ENCODE peak calls at places on chromosomes 12 and 14, in eight cellular contexts. O is neural progenitor cell, J is fibroblast of lung, H is PC-3, I is GM23248, K is SK-N-SH, G is endothelial cell of umbilical vein, M is keratinocyte. Y is an unnamed sample.
A peak's percentile ranks its signal among the peaks of the same experiment; 100 is the strongest.

GRCh38 chr14:53151523-53151866 is 1.6 kb downstream of the DDHD1 start:
- DNase-seq in G (no peak), O (no peak), M (no peak), I (no peak), K (no peak), H (no peak), J (no peak), Y (no peak)

GRCh38 chr12:7017870-7018349 is 366 bp downstream of the LPCAT3 start:
- DNase-seq in G (no peak), I (no peak), K (peak; percentile 81), H (peak; percentile 9), O (no peak), J (no peak), M (no peak), Y (no peak)

GRCh38 chr12:5437657-5438056 is 5.7 kb downstream of the NTF3 start:
- DNase-seq in M (no peak), O (no peak), I (no peak), G (no peak), J (no peak), H (no peak), K (no peak), Y (no peak)

GRCh38 chr12:77954156-77954555 is 123.5 kb downstream of the NAV3 start:
- DNase-seq in G (peak; percentile 31), O (no peak), H (peak; percentile 33), J (peak; percentile 54), I (peak; percentile 32), K (no peak), M (no peak), Y (no peak)

GRCh38 chr14:61555056-61555838 is 140.1 kb upstream of the HIF1A start:
- DNase-seq in I (peak; percentile 74), O (peak; percentile 0), G (no peak), H (peak; percentile 54), M (no peak), J (peak; percentile 78), K (no peak), Y (no peak)

GRCh38 chr14:24232645-24233537 is at the start of gene GMPR2:
- DNase-seq in H (no peak), O (no peak), K (peak; percentile 67), M (no peak), J (no peak), G (no peak), I (peak; percentile 54), Y (no peak)

GRCh38 chr14:71733210-71733883 is 198.9 kb upstream of the RGS6 start:
- DNase-seq in I (peak; percentile 85), J (peak; percentile 82), G (no peak), M (no peak), K (no peak), O (no peak), H (no peak), Y (no peak)

GRCh38 chr14:65073605-65074201 is 28.6 kb downstream of the MAX start:
- DNase-seq in K (no peak), J (no peak), G (no peak), H (no peak), O (no peak), I (no peak), M (no peak), Y (no peak)

GRCh38 chr12:61758661-61759060 is 501.5 kb upstream of the USP15 start:
- DNase-seq in I (peak; percentile 32), K (no peak), J (no peak), G (no peak), H (no peak), M (no peak), O (no peak), Y (no peak)

GRCh38 chr12:123498126-123498825 is 35.2 kb downstream of the RILPL1 start:
- DNase-seq in M (no peak), K (no peak), I (no peak), H (no peak), G (no peak), J (no peak), O (no peak), Y (no peak)

GRCh38 chr14:102588821-102589220 is 3.6 kb upstream of the RCOR1 start:
- DNase-seq in H (no peak), J (no peak), M (no peak), K (no peak), G (no peak), O (no peak), I (no peak), Y (no peak)

GRCh38 chr12:101685121-101685520 is 12.3 kb upstream of the CHPT1 start:
- DNase-seq in G (no peak), J (peak; percentile 34), M (no peak), H (no peak), O (no peak), I (no peak), K (no peak), Y (no peak)

GRCh38 chr14:24513009-24513408 is 4.9 kb upstream of the CMA1 start:
- DNase-seq in O (peak; percentile 36), M (no peak), G (peak; percentile 7), K (no peak), H (no peak), I (peak; percentile 8), J (no peak), Y (no peak)

GRCh38 chr12:26921886-26922285 is 15.9 kb downstream of the INTS13 start:
- DNase-seq in J (no peak), K (no peak), O (no peak), I (no peak), H (no peak), G (no peak), M (no peak), Y (no peak)

GRCh38 chr12:13097526-13097925 is 5.9 kb downstream of the GSG1 start:
- DNase-seq in G (no peak), M (no peak), H (peak; percentile 21), J (no peak), I (peak; percentile 69), K (no peak), O (no peak), Y (no peak)

GRCh38 chr12:67539946-67540345 is 108.6 kb upstream of the DYRK2 start:
- DNase-seq in J (peak; percentile 46), H (peak; percentile 15), K (no peak), I (peak; percentile 74), M (no peak), O (no peak), G (no peak), Y (no peak)

GRCh38 chr12:5473076-5473475 is 41.2 kb downstream of the NTF3 start:
- DNase-seq in H (no peak), I (no peak), J (no peak), G (peak; percentile 21), K (no peak), M (no peak), O (no peak), Y (no peak)

GRCh38 chr12:111424189-111424792 is 18.6 kb downstream of the SH2B3 start:
- DNase-seq in I (no peak), H (no peak), K (no peak), G (no peak), O (no peak), M (no peak), J (no peak), Y (no peak)

GRCh38 chr14:23941230-23941629 is 12.3 kb upstream of the DHRS4 start:
- DNase-seq in M (no peak), I (no peak), O (no peak), K (no peak), G (no peak), J (no peak), H (no peak), Y (no peak)

GRCh38 chr12:46835785-46836184 is 10.0 kb upstream of the SLC38A4 start:
- DNase-seq in I (no peak), G (no peak), K (no peak), J (no peak), O (no peak), H (no peak), M (no peak), Y (no peak)

DNA sequence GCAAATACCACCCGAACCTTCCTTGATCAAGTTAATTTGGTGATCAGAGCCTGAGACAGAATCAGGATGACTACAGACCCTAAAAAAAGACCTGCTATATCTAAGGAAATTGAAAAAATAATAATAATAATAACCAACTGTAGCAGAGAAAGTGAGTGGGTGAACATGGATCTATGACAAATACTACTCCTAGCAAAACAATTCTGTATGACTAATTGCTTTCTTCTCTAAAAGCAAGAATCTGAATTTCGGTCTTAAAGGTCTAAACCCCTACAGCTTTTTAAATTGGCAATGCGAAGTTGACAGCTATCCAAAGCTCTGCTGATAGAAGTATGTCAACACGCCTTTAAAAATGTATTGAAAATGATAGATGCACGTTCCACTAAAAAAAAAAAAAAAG is 102.2 kb downstream of the PRKAB1 start:
- DNase-seq in K (no peak), H (no peak), J (peak; percentile 10), I (peak; percentile 65), O (no peak), M (no peak), G (no peak), Y (no peak)
- H3K36me3 ChIP-seq in K (peaks cover 8% of the 10 kb centered on the region), H (peaks cover 66% of the 10 kb centered on the region), J (peaks cover 6% of the 10 kb centered on the region), I (no peaks in the 10 kb centered on the region), O (no peaks in the 10 kb centered on the region), M (peaks cover 2% of the 10 kb centered on the region), G (peaks cover 9% of the 10 kb centered on the region), Y (no peaks in the 10 kb centered on the region)

GRCh38 chr12:108697905-108698304 is 33.4 kb downstream of the CORO1C start:
- DNase-seq in J (no peak), G (no peak), M (no peak), O (no peak), H (no peak), I (no peak), K (no peak), Y (no peak)
- H3K79me2 ChIP-seq in J (peaks cover 99% of the 10 kb centered on the region), G (peaks cover 90% of the 10 kb centered on the region), M (peaks cover 67% of the 10 kb centered on the region), O (peaks cover 97% of the 10 kb centered on the region), H (peaks cover 95% of the 10 kb centered on the region), I (peaks cover 98% of the 10 kb centered on the region), K (peaks cover 100% of the 10 kb centered on the region), Y (peaks cover 37% of the 10 kb centered on the region)

DNA sequence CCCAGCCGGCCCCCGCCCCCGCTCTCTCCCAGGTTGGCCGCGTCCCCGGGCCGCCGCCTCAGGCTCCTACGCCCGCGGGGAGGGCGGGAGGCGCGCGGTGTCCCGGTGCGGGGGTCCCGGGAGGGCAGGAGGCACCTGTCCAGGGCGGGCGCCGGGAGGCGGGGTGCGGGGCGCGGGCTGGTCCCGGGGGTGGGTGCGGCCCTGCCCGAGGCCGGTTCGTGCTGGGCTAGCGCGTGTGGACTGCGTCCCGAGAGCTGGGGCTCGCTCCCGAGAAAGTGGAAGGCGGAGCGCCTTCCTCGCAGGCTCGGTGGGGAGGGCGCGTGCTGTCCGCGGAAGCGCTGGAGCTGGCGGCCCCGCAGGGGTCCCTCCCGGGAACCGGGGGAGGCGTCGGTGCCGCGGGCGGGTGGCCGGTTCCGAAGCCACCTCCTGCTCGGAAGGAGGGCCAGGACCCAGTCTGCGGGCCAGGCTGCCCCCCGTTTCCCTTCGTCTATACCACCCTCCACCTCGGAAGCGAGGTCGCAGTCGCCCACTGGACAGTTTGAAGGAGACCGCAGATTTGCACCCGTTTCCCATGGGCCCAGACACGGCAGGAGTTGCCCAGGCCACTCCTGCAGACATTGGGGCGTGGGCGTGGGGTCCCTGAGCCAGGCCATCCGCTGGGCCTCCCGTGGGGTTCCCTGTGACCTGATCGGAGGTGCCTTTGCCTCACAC is 636 bp downstream of the ZFYVE21 start:
- DNase-seq in G (no peak), I (peak; percentile 75), K (peak; percentile 74), J (no peak), M (no peak), H (no peak), O (no peak), Y (peak; percentile 47)
- H2AFZ ChIP-seq in G (peak overlapping the region; percentile 18), I (peak overlapping the region; percentile 61), K (peak overlapping the region; percentile 35), J (no peak overlapping the region), M (no peak overlapping the region), H (peak overlapping the region; percentile 51), O (no peak overlapping the region), Y (peak overlapping the region; percentile 75)

DNA sequence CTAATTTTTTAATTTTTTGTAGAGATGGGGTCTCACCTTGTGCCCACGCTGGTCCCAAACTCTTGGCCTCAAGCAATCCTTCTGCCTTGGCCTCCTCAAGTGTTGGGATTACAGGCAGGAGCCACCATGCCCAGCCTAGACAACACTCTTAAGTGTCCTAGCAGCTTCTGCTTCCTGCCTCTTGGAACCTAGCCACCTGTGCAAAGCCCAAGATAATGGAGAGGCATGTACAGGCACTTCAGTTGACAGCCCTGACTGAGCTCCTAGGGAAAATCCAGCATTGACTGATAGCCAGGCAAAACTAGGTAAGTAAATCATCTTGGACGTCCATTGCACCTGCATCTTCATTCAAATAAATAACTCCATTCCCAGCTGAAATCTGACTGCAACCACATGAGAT is 15.5 kb downstream of the COX14 start:
- DNase-seq in K (no peak), G (no peak), J (no peak), O (no peak), H (no peak), M (no peak), I (no peak), Y (no peak)
- H3K36me3 ChIP-seq in K (peaks cover 27% of the 10 kb centered on the region), G (peaks cover 5% of the 10 kb centered on the region), J (peaks cover 2% of the 10 kb centered on the region), O (peaks cover 3% of the 10 kb centered on the region), H (peaks cover 23% of the 10 kb centered on the region), M (peaks cover 15% of the 10 kb centered on the region), I (peaks cover 37% of the 10 kb centered on the region), Y (peaks cover 20% of the 10 kb centered on the region)

Y was measured in PC-9.